ENCODE peak calls at places on chromosomes 16 and 17, in ten cellular contexts. M is IMR-90, L is fibroblast of lung, B is cardiac fibroblast, V is sigmoid colon, F is mucosa of descending colon, A is OCI-LY7, P is suprapubic skin, Q is brain microvascular endothelial cell, S is PC-9. G is an unnamed sample.

GRCh38 chr16:9647981-9648701 is 534.1 kb downstream of the GRIN2A start:
- DNase-seq in L (no peak), Q (peak; percentile 12), A (peak; percentile 22), S (no peak), V (no peak), M (no peak), P (no peak), B (peak; percentile 6), F (no peak), G (no peak)

GRCh38 chr17:49216953-49217650 is 6.6 kb downstream of the ABI3 start:
- DNase-seq in F (peak; percentile 74), V (peak; percentile 77), Q (no peak), B (no peak), P (no peak), S (no peak), A (no peak), M (no peak), L (no peak), G (no peak)

GRCh38 chr16:49532243-49532870 is 158.8 kb downstream of the C16orf78 start:
- DNase-seq in S (no peak), B (no peak), P (no peak), M (no peak), A (no peak), Q (no peak), F (no peak), L (no peak), V (no peak), G (no peak)

GRCh38 chr16:72985148-72985882 is 62.6 kb downstream of the ZFHX3 start:
- DNase-seq in V (peak; percentile 92), Q (peak; percentile 72), P (peak; percentile 83), L (peak; percentile 81), A (no peak), M (peak; percentile 48), B (peak; percentile 93), F (no peak), S (no peak), G (peak; percentile 68)

GRCh38 chr16:76583995-76584394 is 306.8 kb downstream of the CNTNAP4 start:
- DNase-seq in A (no peak), Q (no peak), L (no peak), B (no peak), S (no peak), P (no peak), V (no peak), M (no peak), F (no peak), G (no peak)

GRCh38 chr16:89115216-89115949 is 21.7 kb downstream of the ACSF3 start:
- DNase-seq in A (peak; percentile 91), P (no peak), M (no peak), Q (peak; percentile 65), S (peak; percentile 33), L (no peak), V (peak; percentile 84), B (peak; percentile 37), F (peak; percentile 94), G (peak; percentile 31)

GRCh38 chr16:89602273-89602951 is 11.0 kb upstream of the DPEP1 start:
- DNase-seq in A (peak; percentile 12), V (no peak), B (peak; percentile 87), P (no peak), F (no peak), L (peak; percentile 80), M (peak; percentile 91), Q (peak; percentile 94), S (peak; percentile 41), G (peak; percentile 87)

GRCh38 chr17:74037320-74037719 is 166.2 kb upstream of the RPL38 start:
- DNase-seq in M (no peak), P (no peak), Q (peak; percentile 3), F (no peak), V (no peak), A (no peak), B (peak; percentile 13), S (no peak), L (no peak), G (no peak)

GRCh38 chr17:78995022-78995760 is 14.4 kb downstream of the CANT1 start:
- DNase-seq in V (peak; percentile 57), A (no peak), P (peak; percentile 74), F (no peak), B (no peak), M (no peak), L (no peak), Q (no peak), S (no peak), G (no peak)

GRCh38 chr17:17021194-17021863 is 20.9 kb upstream of the MPRIP start:
- DNase-seq in S (peak; percentile 94), Q (no peak), P (no peak), V (no peak), B (peak; percentile 57), F (peak; percentile 46), A (no peak), L (no peak), M (no peak), G (no peak)

GRCh38 chr17:79942011-79942405 is 93.7 kb downstream of the TBC1D16 start:
- DNase-seq in V (peak; percentile 64), S (no peak), Q (no peak), B (no peak), P (no peak), M (no peak), L (no peak), A (no peak), F (no peak), G (no peak)

GRCh38 chr16:83626204-83626603 is 181.6 kb upstream of the HSBP1 start:
- DNase-seq in A (no peak), L (no peak), B (no peak), V (no peak), Q (no peak), S (no peak), M (no peak), F (no peak), P (no peak), G (no peak)

GRCh38 chr16:57859331-57859730 is 57.0 kb upstream of the KIFC3 start:
- DNase-seq in A (peak; percentile 13), M (peak; percentile 34), Q (peak; percentile 85), P (no peak), L (peak; percentile 18), S (no peak), F (no peak), B (peak; percentile 52), V (no peak), G (peak; percentile 64)
- H3K4me3 ChIP-seq in A (no peak overlapping the region), M (no peak overlapping the region), Q (no peak overlapping the region), P (no peak overlapping the region), L (no peak overlapping the region), S (no peak overlapping the region), F (no peak overlapping the region), B (no peak overlapping the region), V (no peak overlapping the region), G (no peak overlapping the region)

DNA sequence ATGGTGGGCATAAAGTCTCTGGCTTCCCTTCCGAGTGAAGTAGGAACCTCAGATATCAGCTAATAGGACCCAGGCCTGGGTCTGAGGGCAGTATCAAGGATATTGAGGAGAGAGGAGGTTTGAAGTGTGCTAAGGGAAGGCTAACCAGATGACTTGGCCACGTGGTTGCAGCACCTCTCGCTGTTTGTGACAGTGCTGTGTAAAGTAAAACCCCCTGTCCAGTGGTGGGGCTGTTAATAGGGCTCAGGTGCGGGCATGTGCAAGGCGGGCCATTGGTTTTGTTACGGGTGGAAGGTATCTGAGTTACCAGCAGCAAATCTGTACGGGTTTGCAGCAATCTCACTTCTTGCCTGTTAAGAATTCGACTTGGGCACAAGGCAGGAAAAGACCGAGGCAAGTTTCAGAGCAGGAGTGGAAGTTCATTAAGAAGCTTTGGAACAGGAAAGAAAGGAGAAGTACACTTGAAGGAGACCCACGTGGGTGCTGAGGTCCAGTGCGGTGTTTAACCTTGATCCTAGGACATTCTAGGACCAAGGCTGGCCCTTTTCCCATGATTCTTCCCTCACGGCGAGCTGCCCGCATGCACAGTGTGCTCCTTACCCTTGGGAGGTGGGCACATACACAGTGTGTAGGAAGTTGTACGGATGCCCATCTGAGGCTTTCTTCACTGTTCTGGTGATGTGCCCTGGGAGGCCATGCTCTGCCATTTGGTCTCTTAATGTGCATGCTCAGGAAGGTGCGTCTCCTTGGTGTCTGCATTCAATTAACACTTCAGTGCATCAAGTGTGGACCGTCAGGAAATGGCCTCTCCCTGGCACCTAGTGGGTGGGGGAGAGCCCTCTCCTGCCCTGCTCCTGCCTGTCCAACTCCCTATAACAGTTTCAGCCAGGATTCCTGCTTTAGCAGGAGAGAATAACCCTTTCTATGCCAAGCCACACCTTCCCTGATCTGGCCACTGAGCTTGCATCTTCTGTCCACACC is 20.3 kb downstream of the SGF29 start:
- DNase-seq in P (no peak), Q (no peak), M (no peak), V (no peak), A (no peak), F (no peak), L (no peak), B (no peak), S (no peak), G (no peak)
- TF ChIP-seq CTCF in P (no peak), Q (no peak), M (no peak), V (no peak), A (no peak), F (no peak), L (no peak), B (no peak), S (no peak), G (no peak)

DNA sequence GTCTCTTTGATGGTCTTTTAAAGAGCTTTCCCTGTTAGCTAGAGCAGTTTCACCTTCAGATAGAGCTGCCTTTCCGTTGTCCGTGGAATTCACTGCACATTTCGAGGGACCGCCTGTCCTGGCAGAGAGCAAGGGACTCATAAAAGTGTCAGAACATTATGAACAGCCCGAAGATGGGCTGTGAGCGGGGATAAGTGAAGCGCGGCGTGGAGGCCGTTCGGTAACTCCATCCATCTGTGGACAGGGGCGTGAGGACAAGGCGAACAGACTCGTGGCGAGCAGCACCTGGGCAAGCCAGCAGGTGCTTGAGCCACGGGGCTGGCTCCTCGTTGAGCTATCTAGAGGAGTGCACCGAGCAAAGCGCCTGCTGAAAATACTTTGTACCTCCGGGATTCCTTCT is 371.2 kb downstream of the MAF start:
- DNase-seq in B (no peak), V (peak; percentile 67), P (no peak), F (no peak), L (no peak), Q (no peak), M (no peak), A (no peak), S (no peak), G (no peak)
- H3K4me3 ChIP-seq in B (no peak overlapping the region), V (no peak overlapping the region), P (peak overlapping the region; percentile 6), F (no peak overlapping the region), L (no peak overlapping the region), Q (no peak overlapping the region), M (no peak overlapping the region), A (no peak overlapping the region), S (no peak overlapping the region), G (no peak overlapping the region)

GRCh38 chr17:41016578-41017215 is 7.8 kb upstream of the KRTAP3-1 start:
- DNase-seq in P (no peak), F (no peak), Q (no peak), L (no peak), S (no peak), A (no peak), B (no peak), M (no peak), V (no peak), G (no peak)

GRCh38 chr17:41019415-41019814 is 7.6 kb downstream of the KRTAP1-5 start:
- DNase-seq in V (no peak), L (no peak), S (no peak), M (no peak), A (no peak), B (no peak), Q (no peak), F (no peak), P (no peak), G (no peak)

GRCh38 chr17:41015473-41015872 is 6.5 kb upstream of the KRTAP3-1 start:
- DNase-seq in M (no peak), P (no peak), A (no peak), B (no peak), L (no peak), V (no peak), F (no peak), Q (no peak), S (no peak), G (no peak)

GRCh38 chr17:41024702-41025101 is 2.3 kb downstream of the KRTAP1-5 start:
- DNase-seq in F (no peak), A (no peak), S (no peak), B (no peak), M (peak; percentile 14), P (no peak), V (no peak), L (no peak), Q (peak; percentile 7), G (no peak)

GRCh38 chr17:41020346-41020745 is 6.7 kb downstream of the KRTAP1-5 start:
- DNase-seq in L (no peak), F (no peak), Q (no peak), V (no peak), S (peak; percentile 34), A (no peak), P (no peak), M (no peak), B (no peak), G (no peak)
- TF ChIP-seq CTCF in L (no peak), F (no peak), Q (no peak), V (no peak), S (no peak), A (no peak), P (no peak), M (no peak), B (no peak), G (no peak)

G was measured in astrocyte of the spinal cord.